ENCODE peak calls at places on chromosomes 4 and X, in four cellular contexts. N is H9, O is mesendoderm, G is IMR-90. S is an unnamed sample.

GRCh38 chr4:176193126-176193525 is 2.3 kb downstream of the SPATA4 start:
- DNase-seq in N (no peak), O (no peak), G (peak), S (no peak)

GRCh38 chr4:77203380-77204197 is 46.6 kb downstream of the CCNG2 start:
- DNase-seq in N (peak), O (peak), G (peak), S (peak)

GRCh38 chr4:74121643-74122579 is 22.9 kb upstream of the CXCL2 start:
- DNase-seq in N (no peak), O (no peak), G (no peak), S (no peak)

GRCh38 chr4:98262431-98262830 is 1.2 kb downstream of the RAP1GDS1 start:
- DNase-seq in N (no peak), O (no peak), G (no peak), S (no peak)

GRCh38 chrX:110402855-110403230 is 44.2 kb downstream of the RTL9 start:
- DNase-seq in N (no peak), O (no peak), G (no peak), S (no peak)

GRCh38 chr4:89539797-89540711 is 232.5 kb upstream of the GPRIN3 start:
- DNase-seq in N (no peak), O (peak), G (peak), S (no peak)

GRCh38 chr4:61277785-61278184 is 77.7 kb downstream of the ADGRL3 start:
- DNase-seq in N (no peak), O (no peak), G (no peak), S (no peak)

GRCh38 chrX:103792916-103793540 is 16.4 kb downstream of the PLP1 start:
- DNase-seq in N (no peak), O (no peak), G (peak), S (no peak)

GRCh38 chr4:7902101-7902553 is 37.5 kb downstream of the AFAP1 start:
- DNase-seq in N (no peak), O (peak), G (no peak), S (no peak)

GRCh38 chr4:107794001-107794400 is 30.7 kb upstream of the SGMS2 start:
- DNase-seq in N (no peak), O (peak), G (no peak), S (no peak)

GRCh38 chrX:134529481-134529880 is 69.5 kb downstream of the HPRT1 start:
- DNase-seq in N (no peak), O (no peak), G (no peak), S (no peak)

GRCh38 chr4:8727131-8727530 is 134.6 kb downstream of the CPZ start:
- DNase-seq in N (peak), O (no peak), G (no peak), S (no peak)

GRCh38 chr4:181908168-181908567 is 335.0 kb upstream of the TENM3 start:
- DNase-seq in N (no peak), O (no peak), G (peak), S (no peak)

GRCh38 chrX:133857648-133858269 is 127.6 kb downstream of the GPC3 start:
- DNase-seq in N (no peak), O (no peak), G (no peak), S (no peak)

GRCh38 chr4:24809376-24809775 is 14.0 kb downstream of the SOD3 start:
- DNase-seq in N (peak), O (peak), G (no peak), S (no peak)

DNA sequence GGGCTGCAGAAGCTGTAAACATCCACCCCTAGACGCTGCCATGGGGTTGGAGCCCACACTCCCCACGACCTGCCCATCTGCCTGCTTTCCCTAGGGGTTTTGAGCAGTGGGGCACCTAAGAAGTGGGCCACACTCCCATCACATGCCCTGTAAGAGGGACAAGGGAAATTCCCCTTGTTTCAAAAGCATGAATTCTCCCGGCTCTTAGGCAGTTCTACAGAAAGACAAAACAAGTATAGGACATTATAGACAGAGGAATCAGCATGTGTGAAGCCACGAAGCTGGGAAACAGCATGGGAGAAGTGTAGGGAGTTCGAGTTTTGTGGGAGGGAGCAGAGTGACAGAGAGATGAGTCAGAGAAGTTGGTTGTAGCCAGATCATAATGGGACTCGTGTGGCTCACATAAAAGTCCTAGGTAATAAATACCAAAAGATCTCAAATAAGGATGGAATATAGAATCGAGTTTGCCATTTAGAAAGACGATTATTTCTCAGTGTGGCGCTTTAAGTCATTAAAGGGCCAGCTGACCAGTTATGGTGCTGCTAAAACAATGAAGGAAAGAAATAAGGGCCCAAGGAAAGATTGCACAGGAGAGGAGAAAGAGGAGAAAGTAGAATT is 23.9 kb downstream of the APOO start:
- DNase-seq in N (no peak), O (peak), G (peak), S (no peak)
- H3K18ac ChIP-seq in N (no peak), O (no peak), G (peak), S (no peak)

GRCh38 chr4:52995341-52996030 is 133.4 kb downstream of the RASL11B start:
- DNase-seq in N (no peak), O (no peak), G (peak), S (no peak)

GRCh38 chr4:52996261-52997131 is 134.4 kb downstream of the RASL11B start:
- DNase-seq in N (no peak), O (no peak), G (peak), S (no peak)

GRCh38 chr4:52993771-52994170 is 131.7 kb downstream of the RASL11B start:
- DNase-seq in N (no peak), O (no peak), G (no peak), S (no peak)

GRCh38 chr4:52998413-52998812 is 136.3 kb downstream of the RASL11B start:
- DNase-seq in N (no peak), O (no peak), G (no peak), S (no peak)

DNA sequence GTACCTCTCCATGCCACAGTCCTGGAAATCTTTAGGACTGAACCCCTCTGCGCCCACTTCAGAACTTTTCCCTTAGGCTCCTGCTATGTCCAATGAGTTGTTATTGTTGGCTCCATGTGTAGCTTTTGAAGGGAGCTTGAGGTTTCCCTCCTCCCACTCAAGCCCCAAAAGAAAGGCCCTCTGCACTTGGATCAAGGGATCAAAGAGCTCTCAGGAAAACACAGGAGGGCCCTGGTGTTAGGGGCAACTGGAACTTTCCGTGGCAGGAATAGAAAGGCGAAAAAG is 135.0 kb downstream of the RASL11B start:
- DNase-seq in N (no peak), O (no peak), G (no peak), S (no peak)
- H3K18ac ChIP-seq in N (no peak), O (no peak), G (no peak), S (no peak)

DNA sequence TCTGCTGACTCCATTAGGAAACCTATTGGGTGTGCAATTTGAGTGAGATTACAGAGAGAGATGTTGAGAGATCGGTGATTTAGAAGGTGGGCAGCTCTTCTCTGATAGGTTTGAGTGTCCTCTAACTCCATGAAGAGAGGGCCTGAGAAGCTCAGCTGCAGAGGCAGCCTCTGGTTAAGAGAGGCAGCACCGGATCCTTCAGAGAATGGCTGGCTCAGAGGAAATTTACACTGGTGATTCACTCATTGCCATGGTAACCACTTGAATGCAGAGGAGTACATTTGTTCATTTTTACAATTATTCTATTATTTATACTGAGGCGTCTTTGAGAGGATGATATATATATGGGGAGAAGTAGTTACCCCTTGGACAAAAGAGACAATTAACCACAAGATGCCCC is 171.7 kb downstream of the PDGFRA start:
- DNase-seq in N (no peak), O (peak), G (peak), S (no peak)
- H3K18ac ChIP-seq in N (no peak), O (no peak), G (no peak), S (no peak)

DNA sequence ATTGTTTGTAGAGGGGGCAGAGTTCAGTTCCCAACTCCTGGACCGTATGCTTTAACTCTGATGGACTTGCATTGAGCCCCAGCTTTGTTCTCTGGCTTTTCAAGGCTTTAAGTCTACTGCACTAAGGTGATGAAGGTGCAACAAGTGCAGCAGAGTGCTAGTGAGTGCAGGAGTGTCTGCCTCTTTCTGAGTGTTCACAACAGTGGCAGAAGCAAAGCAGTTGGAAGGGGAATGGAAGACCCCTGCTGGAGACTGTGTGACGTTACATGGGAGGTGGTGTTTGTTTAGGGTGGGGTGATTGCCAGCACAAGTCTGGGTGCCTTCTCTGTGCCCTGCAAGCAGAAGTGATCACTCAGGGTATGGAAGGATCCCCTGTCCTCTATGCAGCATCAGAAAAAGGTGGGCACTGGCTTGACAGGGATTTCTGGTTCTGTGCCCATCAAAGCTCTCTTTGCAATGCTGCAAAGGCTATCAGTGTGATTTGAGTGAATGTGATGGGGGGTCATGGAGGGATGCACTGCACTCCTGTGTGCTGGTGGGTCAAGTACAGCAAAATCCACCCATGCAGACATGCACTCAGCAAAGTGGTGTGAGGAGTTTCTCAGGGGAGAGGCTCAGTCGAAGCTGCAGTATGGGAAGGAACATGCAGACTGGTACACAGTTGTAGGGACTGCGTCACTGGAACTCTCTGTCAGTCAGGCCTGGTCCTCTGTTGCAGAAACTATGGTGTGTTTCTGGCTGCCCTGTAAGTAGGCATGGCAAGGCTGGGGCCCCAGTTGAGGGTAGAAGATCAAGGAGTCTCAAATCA is 70.9 kb upstream of the UGT2B7 start:
- DNase-seq in N (peak), O (peak), G (no peak), S (peak)
- H3K18ac ChIP-seq in N (no peak), O (no peak), G (no peak), S (no peak)

GRCh38 chr4:151785484-151786157 is 24.8 kb upstream of the GATB start:
- DNase-seq in N (no peak), O (no peak), G (no peak), S (no peak)
- H3K18ac ChIP-seq in N (no peak), O (no peak), G (no peak), S (no peak)

S was measured in neuronal stem cell.